ENCODE peak calls at places on chromosomes 3 and 15, in six cellular contexts. R, Q, D, N, L and I are unnamed samples.

GRCh38 chr15:92848852-92849598 is 51.1 kb upstream of the CHD2 start:
- DNase-seq in R (peak), Q (no peak), D (peak), N (no peak), L (peak), I (no peak)

GRCh38 chr15:79459666-79460065 is 27.5 kb downstream of the MINAR1 start:
- DNase-seq in R (no peak), Q (no peak), D (no peak), N (no peak), L (no peak), I (no peak)

GRCh38 chr3:171874879-171875278 is 31.7 kb downstream of the TMEM212 start:
- DNase-seq in R (no peak), Q (peak), D (peak), N (peak), L (no peak), I (peak)

GRCh38 chr3:188727052-188727451 is 444.7 kb upstream of the TPRG1 start:
- DNase-seq in R (no peak), Q (peak), D (no peak), N (no peak), L (no peak), I (no peak)

GRCh38 chr15:75347222-75348033 is 589 bp downstream of the NEIL1 start:
- DNase-seq in R (no peak), Q (peak), D (no peak), N (no peak), L (no peak), I (peak)

GRCh38 chr3:13884851-13885703 is 5.2 kb upstream of the WNT7A start:
- DNase-seq in R (no peak), Q (no peak), D (peak), N (peak), L (no peak), I (peak)

GRCh38 chr15:48472756-48473155 is 141.5 kb downstream of the DUT start:
- DNase-seq in R (peak), Q (peak), D (peak), N (peak), L (peak), I (peak)

GRCh38 chr3:116299646-116300081 is 145.6 kb downstream of the LSAMP start:
- DNase-seq in R (no peak), Q (no peak), D (no peak), N (no peak), L (no peak), I (no peak)

GRCh38 chr15:78988361-78988911 is 43.6 kb upstream of the CTSH start:
- DNase-seq in R (peak), Q (no peak), D (peak), N (peak), L (peak), I (peak)

GRCh38 chr15:84731774-84732173 is 15.8 kb upstream of the SEC11A start:
- DNase-seq in R (peak), Q (no peak), D (peak), N (no peak), L (peak), I (no peak)

GRCh38 chr15:92636950-92637481 is 18.6 kb downstream of the FAM174B start:
- DNase-seq in R (no peak), Q (no peak), D (no peak), N (peak), L (no peak), I (peak)

GRCh38 chr15:60799885-60800728 is 321.2 kb upstream of the ICE2 start:
- DNase-seq in R (no peak), Q (no peak), D (peak), N (no peak), L (peak), I (no peak)

GRCh38 chr3:71030748-71031147 is 552.8 kb downstream of the FOXP1 start:
- DNase-seq in R (no peak), Q (no peak), D (no peak), N (no peak), L (no peak), I (no peak)

GRCh38 chr3:134085034-134085775 is 55.5 kb upstream of the SLCO2A1 start:
- DNase-seq in R (no peak), Q (no peak), D (peak), N (peak), L (no peak), I (peak)

GRCh38 chr3:7787871-7788828 is 713.5 kb upstream of the LMCD1 start:
- DNase-seq in R (no peak), Q (no peak), D (no peak), N (peak), L (no peak), I (peak)

GRCh38 chr3:14884665-14885064 is 62.7 kb upstream of the NR2C2 start:
- DNase-seq in R (no peak), Q (no peak), D (no peak), N (no peak), L (no peak), I (no peak)

GRCh38 chr15:82641129-82641798 is 5.9 kb downstream of the CPEB1 start:
- DNase-seq in R (no peak), Q (no peak), D (no peak), N (no peak), L (no peak), I (no peak)

GRCh38 chr3:82031576-82031975 is 270.1 kb upstream of the GBE1 start:
- DNase-seq in R (no peak), Q (no peak), D (no peak), N (no peak), L (no peak), I (no peak)

GRCh38 chr3:47161983-47162694 is 1.8 kb downstream of the SETD2 start:
- DNase-seq in R (no peak), Q (no peak), D (no peak), N (peak), L (peak), I (peak)

GRCh38 chr3:117019082-117019713 is 309.6 kb downstream of the TUSC7 start:
- DNase-seq in R (peak), Q (peak), D (peak), N (peak), L (peak), I (peak)

GRCh38 chr3:98972155-98972554 is 70.7 kb upstream of the DCBLD2 start:
- DNase-seq in R (peak), Q (no peak), D (peak), N (peak), L (peak), I (peak)

GRCh38 chr15:60519218-60519617 is 40.3 kb upstream of the ICE2 start:
- DNase-seq in R (no peak), Q (no peak), D (peak), N (peak), L (peak), I (peak)

GRCh38 chr15:40282870-40283614 is at the start of gene ANKRD63:
- DNase-seq in R (no peak), Q (peak), D (no peak), N (no peak), L (no peak), I (no peak)

GRCh38 chr3:78589778-78590177 is 1178.0 kb downstream of the ROBO1 start:
- DNase-seq in R (no peak), Q (no peak), D (no peak), N (no peak), L (no peak), I (no peak)

GRCh38 chr3:183085634-183086390 is 13.5 kb downstream of the MCCC1 start:
- DNase-seq in R (peak), Q (peak), D (peak), N (peak), L (no peak), I (peak)

GRCh38 chr3:185984203-185984602 is 46.4 kb upstream of the TRA2B start:
- DNase-seq in R (no peak), Q (peak), D (no peak), N (no peak), L (no peak), I (no peak)

GRCh38 chr15:70271422-70272088 is 173.8 kb upstream of the TLE3 start:
- DNase-seq in R (peak), Q (peak), D (peak), N (peak), L (peak), I (peak)

GRCh38 chr3:12954891-12955650 is 113.7 kb upstream of the RPL32 start:
- DNase-seq in R (no peak), Q (peak), D (no peak), N (peak), L (peak), I (peak)

DNA sequence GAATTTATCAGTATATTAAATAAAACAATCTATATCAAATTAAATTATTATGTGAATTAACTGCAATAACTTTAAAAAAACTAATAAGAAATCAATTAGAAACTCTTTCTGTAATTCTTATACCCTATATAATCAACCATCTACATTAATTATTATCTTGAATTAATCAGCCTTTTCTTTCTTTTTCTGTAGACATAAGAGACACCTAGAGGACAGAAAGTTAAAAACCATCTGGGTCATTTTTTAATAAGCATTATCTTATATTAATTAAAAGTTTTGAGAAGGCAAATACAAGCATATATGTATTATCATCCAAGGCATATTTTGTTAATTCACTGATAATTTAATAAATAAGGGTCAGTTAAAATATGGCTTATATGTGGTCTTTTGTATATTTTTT is 24.2 kb upstream of the SLC25A26 start:
- DNase-seq in R (no peak), Q (no peak), D (peak), N (peak), L (peak), I (no peak)
- TF ChIP-seq CTCF in R (peak), Q (peak), D (peak), N (no peak), L (peak), I (no peak)

GRCh38 chr3:184259878-184260570 is 1.3 kb downstream of the CAMK2N2 start:
- DNase-seq in R (peak), Q (peak), D (no peak), N (no peak), L (no peak), I (peak)

GRCh38 chr3:184262166-184262926 is 993 bp upstream of the CAMK2N2 start:
- DNase-seq in R (no peak), Q (no peak), D (no peak), N (no peak), L (no peak), I (peak)

GRCh38 chr3:184262927-184263179 is 1.5 kb upstream of the CAMK2N2 start:
- DNase-seq in R (no peak), Q (no peak), D (no peak), N (no peak), L (no peak), I (no peak)

GRCh38 chr3:184260571-184261269 is 633 bp downstream of the CAMK2N2 start:
- DNase-seq in R (no peak), Q (no peak), D (no peak), N (no peak), L (no peak), I (no peak)

DNA sequence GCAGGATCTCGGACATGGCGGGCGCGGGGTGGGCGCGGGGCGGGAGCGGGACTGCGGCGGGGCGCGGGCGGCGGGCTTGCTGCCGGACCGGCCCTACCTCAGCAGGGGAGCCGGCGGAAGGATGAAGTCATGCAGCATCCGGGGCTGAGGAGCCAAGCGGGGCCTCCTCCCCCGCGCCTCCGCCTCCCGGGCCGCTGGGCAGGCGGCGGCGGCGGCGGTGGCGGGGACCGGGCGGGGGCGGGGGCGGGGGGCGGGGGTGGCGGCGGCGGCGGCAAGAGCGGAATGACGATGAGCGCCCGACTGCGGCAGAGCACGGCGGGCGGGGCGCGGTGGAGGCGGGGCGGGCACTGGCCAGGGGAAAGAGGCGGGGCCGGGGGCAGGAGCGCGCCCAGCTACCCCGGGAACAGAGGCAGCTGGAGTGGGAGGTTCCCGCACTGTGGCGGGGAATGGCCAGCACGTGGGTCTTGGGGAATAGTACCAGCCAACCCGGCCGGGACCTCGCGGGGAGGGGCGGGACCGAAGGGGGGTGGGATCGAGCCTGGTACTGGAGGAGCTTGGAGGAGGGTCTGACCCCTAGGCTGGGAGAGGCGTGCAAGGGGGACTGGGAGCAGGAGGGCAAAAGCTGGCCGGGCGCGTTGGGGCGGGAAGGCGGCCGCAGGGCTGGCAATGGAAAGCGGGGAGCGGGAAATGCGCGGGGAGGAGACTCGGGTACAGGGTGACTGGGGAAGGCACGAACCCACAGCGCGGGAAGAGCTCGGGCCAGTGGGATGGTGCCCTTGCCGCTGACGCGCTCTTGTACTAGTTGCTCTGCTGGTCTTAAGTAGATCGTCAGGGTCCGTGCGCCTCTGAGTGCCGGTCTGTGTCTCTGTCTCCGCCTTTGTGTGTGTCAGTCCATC is at the start of gene CAMK2N2:
- DNase-seq in R (peak), Q (peak), D (peak), N (no peak), L (peak), I (peak)
- H3K4me3 ChIP-seq in R (peak), Q (peak), D (peak), N (peak), L (peak), I (peak)

DNA sequence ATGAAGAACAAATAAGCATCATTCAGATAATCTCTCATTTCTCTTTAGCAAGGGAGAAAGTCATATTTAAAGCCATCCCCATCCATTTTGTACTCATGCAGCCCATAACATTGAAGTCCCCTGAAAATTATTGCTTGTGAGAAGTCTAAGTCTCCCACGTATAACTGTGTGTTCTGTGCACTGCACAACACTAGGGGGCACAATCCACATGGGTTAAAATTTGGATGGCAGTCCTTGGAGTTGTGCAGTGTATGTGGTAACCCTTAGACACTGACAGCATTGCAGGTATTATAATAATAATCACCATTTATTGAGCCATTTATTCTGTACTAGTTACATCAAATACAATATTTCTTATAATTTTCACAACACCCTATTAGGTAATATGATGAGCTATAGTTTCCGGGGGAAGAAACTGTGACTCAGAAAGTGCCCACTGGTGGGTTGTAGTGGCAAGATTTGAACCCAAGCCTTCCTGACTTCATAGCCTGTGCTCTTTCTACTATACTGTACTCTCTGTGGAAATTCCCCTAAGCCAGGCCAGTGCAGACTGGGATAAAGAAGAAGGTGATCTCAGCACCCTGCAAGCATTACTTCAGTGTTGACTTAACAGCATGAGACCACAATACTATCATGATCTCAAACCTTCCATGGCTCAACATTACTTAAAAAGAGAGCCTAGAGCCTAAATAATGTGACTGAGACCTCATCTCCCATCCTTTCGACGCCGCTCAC is 15.7 kb downstream of the KCNAB1 start:
- DNase-seq in R (no peak), Q (peak), D (peak), N (no peak), L (no peak), I (peak)
- TF ChIP-seq CTCF in R (peak), Q (peak), D (peak), N (peak), L (peak), I (peak)

DNA sequence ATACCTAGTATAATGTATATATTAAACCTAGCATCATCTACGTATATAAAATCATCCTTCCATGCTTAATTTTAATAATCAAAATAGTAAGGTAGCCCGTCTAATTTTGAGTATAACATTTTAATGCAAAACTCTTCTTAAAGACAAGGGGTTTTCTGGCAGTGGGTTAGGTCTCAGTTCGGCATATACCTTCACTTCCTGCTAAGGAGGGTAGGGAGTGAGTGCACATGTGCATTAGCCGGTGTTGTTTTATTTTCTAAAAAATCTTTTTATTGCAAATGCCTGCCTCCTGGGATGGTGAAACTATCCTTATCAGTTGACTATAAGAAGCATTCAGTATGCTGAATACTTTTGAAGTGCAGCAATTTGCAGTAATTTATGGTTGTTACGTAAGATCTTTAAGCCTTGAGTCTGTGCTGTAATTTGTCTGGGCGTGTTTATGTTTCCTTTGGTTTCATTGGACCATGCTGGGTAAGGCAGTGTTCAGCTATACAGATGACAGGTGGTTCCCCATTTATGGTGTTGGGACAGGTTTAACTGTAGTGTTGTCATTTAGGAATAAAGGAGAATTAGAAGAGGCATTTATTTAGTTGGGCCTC is 11.7 kb downstream of the ARHGEF26 start:
- DNase-seq in R (no peak), Q (peak), D (peak), N (peak), L (peak), I (peak)
- H3K4me3 ChIP-seq in R (no peak), Q (no peak), D (no peak), N (no peak), L (no peak), I (no peak)

GRCh38 chr3:168820748-168821445 is 725.2 kb upstream of the GOLIM4 start:
- DNase-seq in R (no peak), Q (no peak), D (no peak), N (no peak), L (no peak), I (no peak)
- TF ChIP-seq CTCF in R (no peak), Q (no peak), D (no peak), N (no peak), L (no peak), I (no peak)